ENCODE peak calls at places on chromosomes 11 and 22, in ten cellular contexts. P is AG20443; Q is T-helper 2 cell; U is AML-193; N is EH; Z is astrocyte of the spinal cord; K is effector CD4-positive, alpha-beta T cell; C is nephron progenitor cell; F is prostate gland; E is Peyer's patch. W is an unnamed sample.

GRCh38 chr11:71355266-71355665 is 92.9 kb downstream of the DHCR7 start:
- DNase-seq in F (no peak), Q (no peak), P (no peak), N (no peak), U (no peak), K (no peak), E (no peak), Z (no peak), C (no peak), W (peak)

GRCh38 chr22:50089231-50090140 is at the start of gene MOV10L1:
- DNase-seq in K (no peak), P (peak), U (no peak), N (no peak), Q (no peak), F (no peak), Z (peak), E (no peak), C (no peak), W (no peak)

GRCh38 chr11:18692941-18693760 is 5.4 kb upstream of the TMEM86A start:
- DNase-seq in F (peak), U (no peak), N (no peak), Q (no peak), K (no peak), C (no peak), P (no peak), E (no peak), Z (no peak), W (no peak)

GRCh38 chr11:2383823-2384722 is 7.0 kb downstream of the CD81 start:
- DNase-seq in C (no peak), F (no peak), U (no peak), N (no peak), Z (no peak), K (no peak), P (peak), Q (peak), E (peak), W (no peak)

GRCh38 chr22:46469701-46470100 is 67.7 kb downstream of the CELSR1 start:
- DNase-seq in U (no peak), E (no peak), P (no peak), N (no peak), C (no peak), K (no peak), Z (no peak), F (peak), Q (no peak), W (no peak)

GRCh38 chr11:114321621-114322257 is 25.5 kb downstream of the NNMT start:
- DNase-seq in P (peak), U (no peak), E (no peak), F (no peak), N (peak), Q (no peak), K (no peak), C (no peak), Z (peak), W (no peak)

GRCh38 chr11:44755553-44756505 is 29.1 kb downstream of the TSPAN18 start:
- DNase-seq in P (peak), Q (no peak), K (no peak), C (no peak), E (peak), Z (no peak), U (no peak), N (peak), F (peak), W (peak)

GRCh38 chr11:37905707-37906417 is 1307.8 kb upstream of the RAG2 start:
- DNase-seq in U (no peak), N (no peak), C (no peak), P (no peak), K (no peak), Z (no peak), F (no peak), E (no peak), Q (no peak), W (peak)

GRCh38 chr11:69312418-69313399 is 18.8 kb downstream of the MYEOV start:
- DNase-seq in P (no peak), Z (no peak), E (no peak), N (no peak), U (no peak), C (no peak), K (no peak), F (no peak), Q (no peak), W (no peak)

GRCh38 chr22:39362271-39362670 is 12.5 kb downstream of the SYNGR1 start:
- DNase-seq in E (no peak), F (no peak), C (no peak), P (peak), U (no peak), Z (no peak), Q (no peak), N (peak), K (no peak), W (no peak)

GRCh38 chr11:44310456-44311272 is 725 bp upstream of the ALX4 start:
- DNase-seq in C (peak), Z (no peak), U (no peak), F (no peak), E (no peak), Q (no peak), N (no peak), K (no peak), P (no peak), W (no peak)

GRCh38 chr11:8081591-8082021 is 595 bp downstream of the TUB start:
- DNase-seq in F (no peak), K (no peak), Z (no peak), N (peak), Q (no peak), C (no peak), E (no peak), U (no peak), P (peak), W (no peak)

GRCh38 chr22:41504397-41504796 is 35.5 kb downstream of the ACO2 start:
- DNase-seq in K (no peak), Q (no peak), U (no peak), N (peak), P (no peak), Z (no peak), C (no peak), E (no peak), F (no peak), W (peak)

GRCh38 chr11:67468056-67468455 is 995 bp downstream of the TMEM134 start:
- DNase-seq in Q (no peak), C (no peak), N (no peak), P (no peak), U (no peak), Z (no peak), K (no peak), E (peak), F (peak), W (peak)

GRCh38 chr11:59197990-59198389 is 14.7 kb downstream of the MPEG1 start:
- DNase-seq in N (peak), P (peak), U (no peak), F (peak), K (no peak), E (no peak), Q (no peak), C (no peak), Z (peak), W (no peak)

GRCh38 chr11:94325681-94326080 is 21.3 kb downstream of the IZUMO1R start:
- DNase-seq in K (peak), N (peak), P (peak), E (peak), C (peak), Z (no peak), U (peak), F (no peak), Q (peak), W (peak)

GRCh38 chr22:28802595-28803087 is 2.3 kb upstream of the XBP1 start:
- DNase-seq in C (no peak), K (no peak), P (no peak), U (peak), F (no peak), E (no peak), N (no peak), Q (no peak), Z (no peak), W (no peak)

GRCh38 chr22:43168416-43169309 is 17.3 kb downstream of the TSPO start:
- DNase-seq in P (peak), K (no peak), N (peak), C (no peak), F (no peak), U (no peak), Q (no peak), E (no peak), Z (peak), W (no peak)

GRCh38 chr11:116976941-116977570 is 121.2 kb downstream of the SIK3 start:
- DNase-seq in C (no peak), U (no peak), P (peak), Z (no peak), K (no peak), F (no peak), E (no peak), Q (no peak), N (no peak), W (no peak)

GRCh38 chr11:110425751-110426545 is 3.8 kb upstream of the FDX1 start:
- DNase-seq in Z (peak), N (peak), E (no peak), Q (no peak), C (no peak), K (no peak), U (no peak), P (peak), F (no peak), W (peak)

GRCh38 chr11:97202613-97203292 is 812.9 kb downstream of the JRKL start:
- DNase-seq in F (no peak), K (no peak), U (no peak), P (no peak), C (peak), Q (no peak), Z (no peak), N (no peak), E (no peak), W (no peak)

GRCh38 chr11:108609681-108610080 is 16.1 kb upstream of the EXPH5 start:
- DNase-seq in P (no peak), E (no peak), C (no peak), K (no peak), Z (peak), F (no peak), U (no peak), N (peak), Q (no peak), W (peak)

GRCh38 chr22:49827307-49827852 is 293 bp downstream of the BRD1 start:
- DNase-seq in F (no peak), Z (no peak), U (no peak), C (peak), K (no peak), N (peak), P (peak), Q (no peak), E (no peak), W (no peak)

GRCh38 chr11:61542024-61542461 is 33.5 kb downstream of the LRRC10B start:
- DNase-seq in E (no peak), F (no peak), Z (no peak), C (no peak), Q (no peak), K (no peak), P (no peak), U (no peak), N (no peak), W (no peak)

GRCh38 chr11:70323811-70324210 is 53.3 kb downstream of the PPFIA1 start:
- DNase-seq in P (peak), Z (no peak), Q (no peak), E (no peak), K (no peak), N (peak), F (no peak), U (no peak), C (no peak), W (peak)

GRCh38 chr11:34745209-34745608 is 124.3 kb downstream of the EHF start:
- DNase-seq in U (no peak), Z (no peak), P (no peak), N (no peak), C (no peak), Q (no peak), K (no peak), F (peak), E (no peak), W (no peak)

GRCh38 chr11:110071197-110071596 is 22.0 kb upstream of the ZC3H12C start:
- DNase-seq in P (no peak), K (no peak), Z (no peak), E (no peak), C (no peak), N (no peak), Q (no peak), F (no peak), U (no peak), W (no peak)